ENCODE peak calls at places on chromosome 14, in five cellular contexts. J, Z, M, Y and N are unnamed samples.

GRCh38 chr14:71466942-71467341 is 465.3 kb upstream of the RGS6 start:
- DNase-seq in M (no peak), J (no peak), Y (peak; percentile 61), Z (no peak), N (no peak)

GRCh38 chr14:69460093-69460701 is 24.3 kb upstream of the PLEKHD1 start:
- DNase-seq in J (peak; percentile 67), Y (peak; percentile 89), Z (peak; percentile 85), M (peak; percentile 80), N (peak; percentile 60)

GRCh38 chr14:101980700-101981099 is 16.3 kb downstream of the DYNC1H1 start:
- DNase-seq in M (peak; percentile 98), Y (peak; percentile 99), Z (peak; percentile 94), J (peak; percentile 72), N (peak; percentile 82)

GRCh38 chr14:34355584-34356266 is 106.3 kb downstream of the SPTSSA start:
- DNase-seq in J (no peak), M (peak; percentile 38), Y (peak; percentile 70), Z (peak; percentile 67), N (no peak)

GRCh38 chr14:92465353-92466067 is 48.1 kb upstream of the RIN3 start:
- DNase-seq in M (no peak), J (no peak), Y (no peak), Z (no peak), N (peak; percentile 32)

GRCh38 chr14:24984846-24985589 is 64.9 kb downstream of the STXBP6 start:
- DNase-seq in Z (no peak), Y (peak; percentile 63), M (no peak), J (no peak), N (peak; percentile 62)

GRCh38 chr14:69685716-69686115 is 74.3 kb downstream of the SUSD6 start:
- DNase-seq in M (no peak), Y (peak; percentile 24), J (peak; percentile 81), Z (peak; percentile 56), N (no peak)

GRCh38 chr14:20489093-20489994 is 16.0 kb upstream of the RNASE10 start:
- DNase-seq in Z (no peak), J (no peak), Y (no peak), M (no peak), N (no peak)

GRCh38 chr14:65290830-65291229 is 121.7 kb upstream of the FUT8 start:
- DNase-seq in Z (peak; percentile 92), Y (peak; percentile 90), J (no peak), M (no peak), N (no peak)

GRCh38 chr14:93049295-93049694 is 66.4 kb downstream of the ITPK1 start:
- DNase-seq in M (no peak), J (no peak), Y (no peak), Z (no peak), N (no peak)

GRCh38 chr14:73465833-73466532 is 7.6 kb upstream of the NUMB start:
- DNase-seq in M (no peak), Y (peak; percentile 69), Z (no peak), J (no peak), N (no peak)

GRCh38 chr14:96909841-96910364 is 112.7 kb downstream of the VRK1 start:
- DNase-seq in Y (no peak), Z (no peak), M (no peak), J (no peak), N (no peak)

GRCh38 chr14:104445832-104446381 is 133.7 kb upstream of the C14orf180 start:
- DNase-seq in J (no peak), M (no peak), Z (no peak), Y (no peak), N (no peak)

GRCh38 chr14:52061380-52061779 is 7.5 kb downstream of the NID2 start:
- DNase-seq in Z (no peak), Y (no peak), M (no peak), J (no peak), N (no peak)

GRCh38 chr14:104724981-104725771 is 1.1 kb downstream of the ADSS1 start:
- DNase-seq in Y (peak; percentile 55), J (peak; percentile 44), M (no peak), Z (peak; percentile 39), N (no peak)